ENCODE peak calls at places on chromosomes 16 and 17, in five cellular contexts. One of them, this sample, is unnamed. For H3K9me3, the result is how much of the 10 kb centered on the place peaks cover.

GRCh38 chr17:10290046-10290445 is 82.8 kb downstream of the MYH13 start:
- DNase-seq in neuronal stem cell: no peak
- DNase-seq in body of pancreas: no peak
- DNase-seq in ascending aorta: no peak
- DNase-seq in cardiac muscle cell: no peak
- DNase-seq in this sample: no peak

GRCh38 chr16:8855051-8855786 is 13.6 kb downstream of the CARHSP1 start:
- DNase-seq in neuronal stem cell: no peak
- DNase-seq in body of pancreas: no peak
- DNase-seq in ascending aorta: no peak
- DNase-seq in cardiac muscle cell: no peak
- DNase-seq in this sample: no peak

GRCh38 chr17:48551206-48551597 is 6.3 kb upstream of the HOXB2 start:
- DNase-seq in neuronal stem cell: no peak
- DNase-seq in body of pancreas: no peak
- DNase-seq in ascending aorta: no peak
- DNase-seq in cardiac muscle cell: no peak
- DNase-seq in this sample: no peak

GRCh38 chr16:17470871-17471744 is at the start of gene XYLT1:
- DNase-seq in neuronal stem cell: no peak
- DNase-seq in body of pancreas: peak
- DNase-seq in ascending aorta: peak
- DNase-seq in cardiac muscle cell: peak
- DNase-seq in this sample: peak

GRCh38 chr17:40251576-40251975 is 32.5 kb downstream of the WIPF2 start:
- DNase-seq in neuronal stem cell: no peak
- DNase-seq in body of pancreas: no peak
- DNase-seq in ascending aorta: no peak
- DNase-seq in cardiac muscle cell: no peak
- DNase-seq in this sample: no peak

GRCh38 chr16:26651884-26652283 is 414.8 kb upstream of the C16orf82 start:
- DNase-seq in neuronal stem cell: no peak
- DNase-seq in body of pancreas: no peak
- DNase-seq in ascending aorta: no peak
- DNase-seq in cardiac muscle cell: no peak
- DNase-seq in this sample: no peak

GRCh38 chr17:40342575-40343058 is 21.9 kb downstream of the GJD3 start:
- DNase-seq in neuronal stem cell: no peak
- DNase-seq in body of pancreas: no peak
- DNase-seq in ascending aorta: no peak
- DNase-seq in cardiac muscle cell: no peak
- DNase-seq in this sample: no peak

GRCh38 chr16:64910351-64910750 is 211.5 kb downstream of the CDH11 start:
- DNase-seq in neuronal stem cell: no peak
- DNase-seq in body of pancreas: peak
- DNase-seq in ascending aorta: peak
- DNase-seq in cardiac muscle cell: no peak
- DNase-seq in this sample: no peak

GRCh38 chr17:78965369-78965982 is 14.2 kb downstream of the LGALS3BP start:
- DNase-seq in neuronal stem cell: no peak
- DNase-seq in body of pancreas: no peak
- DNase-seq in ascending aorta: no peak
- DNase-seq in cardiac muscle cell: no peak
- DNase-seq in this sample: no peak

GRCh38 chr17:79630120-79630519 is 19.3 kb upstream of the RBFOX3 start:
- DNase-seq in neuronal stem cell: no peak
- DNase-seq in body of pancreas: no peak
- DNase-seq in ascending aorta: peak
- DNase-seq in cardiac muscle cell: no peak
- DNase-seq in this sample: no peak

GRCh38 chr17:72545756-72546155 is 424.9 kb downstream of the SOX9 start:
- DNase-seq in neuronal stem cell: no peak
- DNase-seq in body of pancreas: no peak
- DNase-seq in ascending aorta: no peak
- DNase-seq in cardiac muscle cell: no peak
- DNase-seq in this sample: no peak
- H3K9me3 ChIP-seq in neuronal stem cell: under half
- H3K9me3 ChIP-seq in body of pancreas: under half
- H3K9me3 ChIP-seq in ascending aorta: under half
- H3K9me3 ChIP-seq in cardiac muscle cell: under half
- H3K9me3 ChIP-seq in this sample: under half

DNA sequence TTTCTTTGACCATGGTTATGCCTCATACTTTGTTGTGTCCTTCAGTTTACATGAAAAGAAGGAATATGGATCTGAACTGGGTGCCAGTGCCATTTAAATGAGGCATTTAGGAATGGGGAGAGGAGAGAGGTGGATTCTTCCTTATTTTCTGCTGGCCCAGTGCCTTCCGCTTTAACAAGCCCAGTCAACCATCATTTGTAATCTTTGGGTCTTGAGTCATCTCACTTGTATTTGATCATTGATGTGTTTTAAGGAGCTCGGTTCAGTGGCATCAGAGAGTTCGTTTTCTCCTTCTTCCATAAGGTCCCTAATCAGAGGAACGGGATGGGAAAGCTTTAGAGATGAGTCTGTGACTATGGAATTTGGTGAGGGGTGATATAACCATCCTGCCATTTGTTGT is 334.9 kb downstream of the WWOX start:
- DNase-seq in neuronal stem cell: no peak
- DNase-seq in body of pancreas: no peak
- DNase-seq in ascending aorta: no peak
- DNase-seq in cardiac muscle cell: no peak
- DNase-seq in this sample: no peak
- H3K9me3 ChIP-seq in neuronal stem cell: under half
- H3K9me3 ChIP-seq in body of pancreas: under half
- H3K9me3 ChIP-seq in ascending aorta: under half
- H3K9me3 ChIP-seq in cardiac muscle cell: under half
- H3K9me3 ChIP-seq in this sample: under half

DNA sequence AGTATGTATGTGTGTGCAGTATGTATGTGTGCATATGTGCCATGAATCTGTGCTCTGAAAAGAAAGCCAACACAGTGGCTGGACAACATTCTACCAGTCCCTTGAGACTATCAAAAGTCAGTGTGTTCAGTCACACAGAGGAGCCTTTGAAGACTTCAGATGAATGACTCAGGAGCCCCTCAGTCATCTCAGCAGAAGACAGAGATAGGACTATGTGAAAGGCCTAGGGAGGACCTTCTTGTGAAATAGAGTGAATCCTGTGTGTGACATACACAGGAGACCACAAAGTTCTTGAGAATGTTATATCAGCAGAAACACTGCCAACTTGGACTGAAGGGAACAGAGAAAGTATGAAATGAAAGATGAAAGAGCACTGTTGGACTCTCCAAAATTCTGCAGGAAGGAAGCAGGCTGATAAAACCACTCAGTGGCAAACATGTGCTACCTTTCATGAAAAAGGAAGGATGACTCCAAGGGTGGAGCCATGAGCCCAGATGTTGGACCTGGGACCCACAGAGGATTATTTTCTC is 108.4 kb downstream of the METRNL start:
- DNase-seq in neuronal stem cell: no peak
- DNase-seq in body of pancreas: no peak
- DNase-seq in ascending aorta: peak
- DNase-seq in cardiac muscle cell: no peak
- DNase-seq in this sample: no peak
- H3K9me3 ChIP-seq in neuronal stem cell: under half
- H3K9me3 ChIP-seq in body of pancreas: under half
- H3K9me3 ChIP-seq in ascending aorta: under half
- H3K9me3 ChIP-seq in cardiac muscle cell: under half
- H3K9me3 ChIP-seq in this sample: under half

GRCh38 chr17:73960469-73960868 is 243.0 kb upstream of the RPL38 start:
- DNase-seq in neuronal stem cell: no peak
- DNase-seq in body of pancreas: no peak
- DNase-seq in ascending aorta: no peak
- DNase-seq in cardiac muscle cell: no peak
- DNase-seq in this sample: no peak
- H3K9me3 ChIP-seq in neuronal stem cell: under half
- H3K9me3 ChIP-seq in body of pancreas: under half
- H3K9me3 ChIP-seq in ascending aorta: under half
- H3K9me3 ChIP-seq in cardiac muscle cell: under half
- H3K9me3 ChIP-seq in this sample: under half

GRCh38 chr17:52515927-52516326 is 357.4 kb upstream of the CA10 start:
- DNase-seq in neuronal stem cell: no peak
- DNase-seq in body of pancreas: no peak
- DNase-seq in ascending aorta: no peak
- DNase-seq in cardiac muscle cell: no peak
- DNase-seq in this sample: no peak
- H3K9me3 ChIP-seq in neuronal stem cell: under half
- H3K9me3 ChIP-seq in body of pancreas: under half
- H3K9me3 ChIP-seq in ascending aorta: under half
- H3K9me3 ChIP-seq in cardiac muscle cell: under half
- H3K9me3 ChIP-seq in this sample: under half

GRCh38 chr17:27158390-27158789 is 135.5 kb upstream of the WSB1 start:
- DNase-seq in neuronal stem cell: no peak
- DNase-seq in body of pancreas: no peak
- DNase-seq in ascending aorta: no peak
- DNase-seq in cardiac muscle cell: no peak
- DNase-seq in this sample: no peak
- H3K9me3 ChIP-seq in neuronal stem cell: under half
- H3K9me3 ChIP-seq in body of pancreas: under half
- H3K9me3 ChIP-seq in ascending aorta: under half
- H3K9me3 ChIP-seq in cardiac muscle cell: under half
- H3K9me3 ChIP-seq in this sample: under half